ENCODE peak calls at places on chromosomes 13 and 19, in eight cellular contexts. V, H, R, S, Z, L, A and F are unnamed samples.

GRCh38 chr13:102530751-102531150 is 66.0 kb upstream of the TPP2 start:
- DNase-seq in R (no peak), A (no peak), H (no peak), S (peak; percentile 51), V (no peak), Z (peak; percentile 39), L (no peak), F (no peak)

GRCh38 chr19:15332311-15332996 is at the start of gene BRD4:
- DNase-seq in S (peak; percentile 83), Z (peak; percentile 76), L (no peak), V (no peak), H (no peak), R (no peak), A (peak; percentile 50), F (no peak)

GRCh38 chr13:84606616-84607015 is 724.3 kb upstream of the SLITRK1 start:
- DNase-seq in H (no peak), V (no peak), L (no peak), R (no peak), Z (no peak), S (no peak), A (no peak), F (no peak)

GRCh38 chr19:32202244-32202643 is 143.2 kb upstream of the ZNF507 start:
- DNase-seq in V (no peak), A (no peak), Z (no peak), H (no peak), L (no peak), R (no peak), S (no peak), F (no peak)

GRCh38 chr13:109773276-109773675 is 13.1 kb downstream of the IRS2 start:
- DNase-seq in R (no peak), L (no peak), A (no peak), H (no peak), S (no peak), Z (no peak), V (no peak), F (no peak)

GRCh38 chr13:29591310-29591709 is 4.2 kb downstream of the SLC7A1 start:
- DNase-seq in R (no peak), L (no peak), Z (no peak), H (no peak), S (no peak), A (no peak), V (no peak), F (no peak)

GRCh38 chr13:83819611-83820010 is 62.7 kb downstream of the SLITRK1 start:
- DNase-seq in A (no peak), S (no peak), Z (no peak), H (no peak), V (peak; percentile 12), L (no peak), R (no peak), F (no peak)

GRCh38 chr19:55027472-55028337 is 10.4 kb downstream of the GP6 start:
- DNase-seq in S (no peak), L (no peak), H (no peak), Z (no peak), R (peak; percentile 46), A (no peak), V (no peak), F (no peak)

GRCh38 chr13:34751492-34751891 is 190.6 kb upstream of the NBEA start:
- DNase-seq in A (no peak), S (no peak), H (no peak), L (no peak), R (no peak), Z (no peak), V (no peak), F (no peak)

GRCh38 chr19:3285647-3286176 is 61.3 kb downstream of the CELF5 start:
- DNase-seq in Z (no peak), H (no peak), R (no peak), L (no peak), A (no peak), S (no peak), V (no peak), F (no peak)

GRCh38 chr13:39618546-39618945 is 15.6 kb upstream of the LHFPL6 start:
- DNase-seq in V (no peak), H (no peak), A (no peak), Z (no peak), R (no peak), S (no peak), L (no peak), F (no peak)

GRCh38 chr19:32812571-32812970 is 57.0 kb downstream of the SLC7A9 start:
- DNase-seq in R (no peak), L (no peak), Z (no peak), V (no peak), A (no peak), H (no peak), S (no peak), F (no peak)

GRCh38 chr19:4375620-4376228 is 24.6 kb downstream of the SH3GL1 start:
- DNase-seq in A (no peak), L (no peak), V (peak; percentile 46), S (no peak), Z (no peak), H (no peak), R (no peak), F (no peak)

GRCh38 chr13:29594710-29595379 is 643 bp downstream of the SLC7A1 start:
- DNase-seq in A (peak; percentile 69), L (no peak), V (no peak), H (peak; percentile 81), S (peak; percentile 83), Z (peak; percentile 69), R (no peak), F (no peak)

GRCh38 chr19:7505288-7505681 is 10.6 kb upstream of the ZNF358 start:
- DNase-seq in H (no peak), V (no peak), A (no peak), R (no peak), Z (no peak), L (no peak), S (no peak), F (no peak)

GRCh38 chr13:114038211-114038613 is 64.3 kb upstream of the C13orf46 start:
- DNase-seq in A (no peak), Z (no peak), S (no peak), R (no peak), L (no peak), V (no peak), H (no peak), F (no peak)

GRCh38 chr13:77509221-77509620 is 26.3 kb upstream of the SCEL start:
- DNase-seq in R (no peak), H (no peak), L (no peak), S (no peak), V (peak; percentile 70), Z (no peak), A (no peak), F (peak; percentile 60)

GRCh38 chr13:59425211-59425721 is 738.5 kb downstream of the DIAPH3 start:
- DNase-seq in H (no peak), V (peak; percentile 41), S (no peak), L (peak; percentile 93), Z (no peak), A (no peak), R (no peak), F (no peak)

GRCh38 chr19:3632098-3632497 is 5.5 kb upstream of the CACTIN start:
- DNase-seq in A (no peak), S (no peak), L (no peak), R (no peak), H (no peak), Z (no peak), V (no peak), F (no peak)

GRCh38 chr19:2500861-2501260 is 24.9 kb downstream of the GADD45B start:
- DNase-seq in R (no peak), H (no peak), V (no peak), S (no peak), A (no peak), Z (peak; percentile 51), L (no peak), F (no peak)

DNA sequence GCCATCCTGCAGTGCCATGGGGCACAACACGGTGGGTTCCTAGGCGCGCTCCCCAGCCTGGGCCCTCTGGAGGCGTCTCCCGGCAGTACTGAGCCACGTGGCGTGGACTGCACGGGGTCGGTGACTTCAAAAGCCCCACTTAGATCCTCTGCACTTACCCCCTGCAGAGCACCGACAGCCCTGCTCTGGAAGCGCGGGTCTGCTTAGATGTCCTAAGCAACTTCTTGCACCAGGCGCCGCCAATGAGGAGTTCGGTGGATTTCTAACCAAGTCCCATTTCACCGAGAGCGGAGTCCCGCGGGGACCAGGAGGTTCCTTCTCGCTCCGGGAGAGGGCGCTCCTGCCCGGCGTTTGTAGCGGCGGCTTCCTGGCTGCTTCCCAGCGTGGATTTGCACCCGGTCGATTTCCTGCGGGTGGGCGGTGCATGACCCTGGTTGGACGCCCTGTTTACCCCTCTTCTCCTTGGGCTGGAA is 25.2 kb upstream of the ZNF845 start:
- DNase-seq in V (no peak), R (no peak), L (no peak), A (no peak), S (no peak), Z (no peak), H (no peak), F (no peak)
- TF ChIP-seq CTCF in V (no peak), R (peak; percentile 49), L (peak; percentile 44), A (no peak), S (peak; percentile 61), Z (peak; percentile 51), H (peak; percentile 57), F (peak; percentile 7)

GRCh38 chr13:111620586-111620985 is 300.1 kb downstream of the TEX29 start:
- DNase-seq in H (no peak), A (no peak), V (no peak), R (no peak), S (no peak), Z (no peak), L (no peak), F (no peak)
- H3K4me3 ChIP-seq in H (no peak overlapping the region), A (no peak overlapping the region), V (no peak overlapping the region), R (no peak overlapping the region), S (no peak overlapping the region), Z (no peak overlapping the region), L (no peak overlapping the region), F (no peak overlapping the region)

GRCh38 chr13:41059896-41060722 is 1.2 kb upstream of the WBP4 start:
- DNase-seq in H (peak; percentile 92), A (peak; percentile 76), Z (peak; percentile 90), L (peak; percentile 40), V (peak; percentile 68), S (peak; percentile 93), R (no peak), F (peak; percentile 63)
- TF ChIP-seq CTCF in H (peak; percentile 41), A (peak; percentile 1), Z (no peak), L (peak; percentile 51), V (peak; percentile 29), S (peak; percentile 36), R (peak; percentile 25), F (peak; percentile 30)

GRCh38 chr19:44756089-44756562 is 7.6 kb downstream of the BCL3 start:
- DNase-seq in Z (no peak), V (no peak), S (no peak), H (no peak), L (no peak), A (no peak), R (no peak), F (no peak)

GRCh38 chr19:44759083-44759804 is 10.7 kb downstream of the BCL3 start:
- DNase-seq in H (no peak), R (no peak), L (no peak), A (no peak), Z (no peak), V (no peak), S (no peak), F (no peak)

GRCh38 chr19:44758596-44758995 is 10.1 kb downstream of the BCL3 start:
- DNase-seq in Z (no peak), L (no peak), H (no peak), R (no peak), V (no peak), S (no peak), A (no peak), F (no peak)

GRCh38 chr19:44757057-44757734 is 8.7 kb downstream of the BCL3 start:
- DNase-seq in L (no peak), V (no peak), H (peak; percentile 72), A (no peak), S (no peak), R (no peak), Z (no peak), F (no peak)

GRCh38 chr19:44757735-44758505 is 9.4 kb downstream of the BCL3 start:
- DNase-seq in Z (peak; percentile 65), S (peak; percentile 80), L (no peak), A (no peak), V (no peak), R (no peak), H (peak; percentile 82), F (no peak)
- H3K4me3 ChIP-seq in Z (peak overlapping the region; percentile 39), S (peak overlapping the region; percentile 52), L (peak overlapping the region; percentile 44), A (peak overlapping the region; percentile 40), V (peak overlapping the region; percentile 41), R (no peak overlapping the region), H (peak overlapping the region; percentile 51), F (peak overlapping the region; percentile 23)